ENCODE peak calls at places on chromosomes 3 and 15, in four cellular contexts. Y is WTC11, O is H1, Q is K562. D is an unnamed sample.

GRCh38 chr3:53350652-53351051 is 3.3 kb upstream of the DCP1A start:
- DNase-seq in Y (no peak), O (no peak), Q (peak; percentile 87), D (peak; percentile 36)

GRCh38 chr3:24149032-24149431 is 203.9 kb downstream of the NR1D2 start:
- DNase-seq in Y (no peak), O (no peak), Q (peak; percentile 29), D (no peak)

GRCh38 chr3:13092621-13093339 is 19.6 kb upstream of the IQSEC1 start:
- DNase-seq in Y (no peak), O (no peak), Q (no peak), D (no peak)

GRCh38 chr3:2097641-2098191 is 950 bp upstream of the CNTN4 start:
- DNase-seq in Y (no peak), O (no peak), Q (no peak), D (peak; percentile 39)

GRCh38 chr15:63872759-63873510 is 39.2 kb upstream of the HERC1 start:
- DNase-seq in Y (no peak), O (no peak), Q (no peak), D (no peak)

GRCh38 chr3:196756738-196757137 is 17.1 kb downstream of the PAK2 start:
- DNase-seq in Y (no peak), O (no peak), Q (no peak), D (no peak)

GRCh38 chr3:195883160-195883559 is 25.2 kb downstream of the TNK2 start:
- DNase-seq in Y (no peak), O (no peak), Q (no peak), D (no peak)

GRCh38 chr3:65854606-65855304 is 184.0 kb downstream of the MAGI1 start:
- DNase-seq in Y (no peak), O (no peak), Q (no peak), D (no peak)

GRCh38 chr3:58073315-58074125 is 65.3 kb downstream of the FLNB start:
- DNase-seq in Y (no peak), O (no peak), Q (no peak), D (no peak)

GRCh38 chr3:146218880-146219866 is 31.7 kb downstream of the PLSCR4 start:
- DNase-seq in Y (no peak), O (no peak), Q (peak; percentile 32), D (peak; percentile 24)

GRCh38 chr3:36032180-36032895 is 348.0 kb upstream of the STAC start:
- DNase-seq in Y (no peak), O (no peak), Q (no peak), D (peak; percentile 5)

GRCh38 chr3:69116897-69117296 is 5.5 kb downstream of the LMOD3 start:
- DNase-seq in Y (no peak), O (no peak), Q (no peak), D (no peak)

GRCh38 chr15:50876989-50877360 is 31.5 kb upstream of the AP4E1 start:
- DNase-seq in Y (peak; percentile 83), O (peak; percentile 58), Q (peak; percentile 90), D (peak; percentile 76)

GRCh38 chr3:32884532-32885031 is 66.8 kb downstream of the TRIM71 start:
- DNase-seq in Y (no peak), O (no peak), Q (no peak), D (no peak)

GRCh38 chr15:25846377-25846776 is 16.8 kb downstream of the ATP10A start:
- DNase-seq in Y (no peak), O (no peak), Q (no peak), D (no peak)

GRCh38 chr15:40344631-40345120 is 3.9 kb upstream of the CCDC9B start:
- DNase-seq in Y (peak; percentile 78), O (no peak), Q (peak; percentile 78), D (peak; percentile 87)

GRCh38 chr3:118098818-118099217 is 935.8 kb downstream of the IGSF11 start:
- DNase-seq in Y (no peak), O (no peak), Q (no peak), D (no peak)

GRCh38 chr3:194104041-194104751 is 31.8 kb upstream of the HES1 start:
- DNase-seq in Y (no peak), O (no peak), Q (no peak), D (peak; percentile 90)

GRCh38 chr3:45555666-45556065 is 38.9 kb upstream of the LIMD1 start:
- DNase-seq in Y (no peak), O (no peak), Q (no peak), D (no peak)

GRCh38 chr3:57078366-57079220 is 18.1 kb downstream of the SPATA12 start:
- DNase-seq in Y (peak; percentile 36), O (no peak), Q (peak; percentile 50), D (peak; percentile 81)

GRCh38 chr3:47162695-47163022 is 1.3 kb downstream of the SETD2 start:
- DNase-seq in Y (no peak), O (no peak), Q (peak; percentile 50), D (no peak)

GRCh38 chr15:45307230-45307924 is 55.3 kb downstream of the SLC28A2 start:
- DNase-seq in Y (no peak), O (no peak), Q (peak; percentile 6), D (peak; percentile 42)

GRCh38 chr3:186854954-186855353 is 12.4 kb downstream of the ADIPOQ start:
- DNase-seq in Y (no peak), O (no peak), Q (no peak), D (no peak)

GRCh38 chr3:15932348-15933300 is 134.8 kb upstream of the ANKRD28 start:
- DNase-seq in Y (no peak), O (no peak), Q (no peak), D (no peak)

GRCh38 chr3:38533285-38533994 is 37.3 kb downstream of the EXOG start:
- DNase-seq in Y (no peak), O (no peak), Q (peak; percentile 41), D (peak; percentile 63)

GRCh38 chr3:98971183-98971681 is 69.7 kb upstream of the DCBLD2 start:
- DNase-seq in Y (no peak), O (no peak), Q (no peak), D (no peak)

GRCh38 chr3:8237893-8238292 is 263.7 kb upstream of the LMCD1 start:
- DNase-seq in Y (no peak), O (no peak), Q (no peak), D (no peak)

GRCh38 chr3:144031938-144032337 is 60.3 kb downstream of the DIPK2A start:
- DNase-seq in Y (no peak), O (no peak), Q (no peak), D (no peak)

GRCh38 chr15:89963301-89964288 is 37.5 kb upstream of the ZNF710 start:
- DNase-seq in Y (no peak), O (no peak), Q (no peak), D (no peak)

GRCh38 chr15:74777769-74778598 is 3.9 kb upstream of the CSK start:
- DNase-seq in Y (no peak), O (no peak), Q (no peak), D (no peak)

GRCh38 chr3:162143181-162143580 is 646.6 kb downstream of the OTOL1 start:
- DNase-seq in Y (no peak), O (no peak), Q (no peak), D (no peak)

GRCh38 chr15:85458764-85459163 is 78.4 kb downstream of the AKAP13 start:
- DNase-seq in Y (no peak), O (no peak), Q (no peak), D (no peak)

GRCh38 chr3:177905895-177906511 is 630.2 kb upstream of the KCNMB2 start:
- DNase-seq in Y (no peak), O (no peak), Q (no peak), D (no peak)

GRCh38 chr15:82536409-82537350 is 3.6 kb downstream of the RPS17 start:
- DNase-seq in Y (no peak), O (no peak), Q (no peak), D (no peak)

GRCh38 chr3:10263549-10264363 is 15.5 kb downstream of the TATDN2 start:
- DNase-seq in Y (peak; percentile 79), O (no peak), Q (peak; percentile 77), D (peak; percentile 75)
- TF ChIP-seq TEAD4 in Y (no peak), O (no peak), Q (no peak), D (no peak)

GRCh38 chr15:42123546-42123945 is 29.2 kb upstream of the PLA2G4D start:
- DNase-seq in Y (no peak), O (no peak), Q (no peak), D (no peak)
- TF ChIP-seq TEAD4 in Y (no peak), O (no peak), Q (no peak), D (no peak)

DNA sequence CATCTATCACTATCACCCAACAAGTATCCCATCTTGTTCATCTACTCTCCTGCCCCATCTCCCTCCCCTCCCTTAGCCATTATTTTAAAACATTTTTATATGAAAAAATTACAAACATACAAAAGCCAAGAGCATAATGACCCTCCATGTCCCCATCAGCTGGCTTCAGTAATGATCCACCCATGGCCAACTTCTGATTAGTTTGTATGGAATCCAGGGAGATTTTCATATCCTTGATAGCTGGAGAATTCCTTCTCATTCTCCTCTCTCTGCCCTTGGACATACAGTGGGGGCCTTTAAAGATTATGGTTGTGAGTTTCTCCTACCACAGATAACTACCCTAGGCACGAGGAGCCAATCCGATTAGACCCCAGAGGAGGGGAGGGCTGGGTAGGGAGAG is 40.2 kb downstream of the IRAK2 start:
- DNase-seq in Y (no peak), O (no peak), Q (no peak), D (no peak)
- TF ChIP-seq TEAD4 in Y (no peak), O (no peak), Q (no peak), D (no peak)

DNA sequence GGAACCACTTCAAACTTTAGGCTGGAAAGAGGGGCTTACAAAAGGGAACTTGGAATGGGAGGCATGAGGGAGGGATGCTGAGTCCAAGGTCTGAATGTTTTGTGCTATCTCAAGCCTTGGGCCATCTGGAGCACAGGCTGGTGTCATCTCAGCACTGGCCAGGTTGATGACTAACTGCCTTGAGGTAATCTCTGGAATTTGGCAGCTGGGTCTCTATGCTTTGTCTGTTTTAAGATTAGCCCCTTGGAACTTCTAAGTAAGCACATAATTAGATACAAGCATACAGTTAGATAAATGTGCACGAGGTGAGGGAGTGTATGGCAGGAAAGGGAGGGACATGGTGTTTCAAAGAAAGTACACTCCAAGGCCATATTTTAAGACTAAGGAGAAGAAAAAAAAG is 252.4 kb upstream of the CCDC54 start:
- DNase-seq in Y (no peak), O (no peak), Q (peak; percentile 63), D (no peak)
- TF ChIP-seq TEAD4 in Y (no peak), O (no peak), Q (peak; percentile 82), D (no peak)

DNA sequence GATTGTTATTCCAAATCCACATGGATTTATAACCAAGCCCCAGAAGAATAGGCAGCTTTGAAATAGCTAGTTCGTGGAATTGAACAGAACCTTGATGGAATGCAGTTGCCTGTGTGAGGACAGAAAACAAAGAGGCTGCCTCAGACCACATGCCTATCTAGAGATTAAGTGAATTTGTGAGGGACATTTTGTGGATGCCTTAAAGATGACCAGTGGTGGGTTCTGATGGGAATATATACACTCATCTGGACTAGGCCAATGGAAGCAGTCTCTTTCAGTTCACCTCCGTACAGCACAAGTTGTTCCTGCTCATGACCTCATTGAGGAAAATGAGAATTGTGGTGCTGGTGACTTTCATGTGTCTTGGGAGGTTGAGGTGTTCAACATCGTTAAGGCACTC is 63.2 kb upstream of the PYDC2 start:
- DNase-seq in Y (no peak), O (no peak), Q (no peak), D (no peak)
- TF ChIP-seq TEAD4 in Y (no peak), O (no peak), Q (no peak), D (no peak)

DNA sequence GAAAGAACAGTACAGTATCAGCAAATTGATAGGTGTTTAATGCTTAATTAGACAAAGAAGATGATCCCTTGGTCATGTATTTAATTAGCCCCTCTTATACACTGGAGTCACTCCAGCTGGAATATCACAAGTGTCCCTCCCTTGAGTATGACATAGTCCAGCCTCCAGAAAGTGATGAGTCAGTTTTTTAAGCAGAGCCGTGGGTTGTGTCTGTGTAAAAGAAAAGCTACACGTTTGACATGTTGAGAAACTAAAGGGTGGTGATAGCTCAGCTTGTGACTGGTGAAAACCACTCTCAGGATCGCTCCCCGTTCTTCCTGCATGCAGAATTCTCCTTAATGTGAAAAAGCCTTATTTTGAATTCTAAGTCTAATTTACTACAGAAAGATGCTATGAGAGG is 348.6 kb downstream of the ROBO1 start:
- DNase-seq in Y (no peak), O (no peak), Q (no peak), D (no peak)
- TF ChIP-seq TEAD4 in Y (no peak), O (no peak), Q (no peak), D (no peak)

GRCh38 chr3:39870706-39871105 is 61.3 kb downstream of the MYRIP start:
- DNase-seq in Y (no peak), O (no peak), Q (no peak), D (no peak)
- TF ChIP-seq TEAD4 in Y (no peak), O (no peak), Q (no peak), D (no peak)

D was measured in SK-N-SH.